ENCODE peak calls at places on chromosome 11, in five cellular contexts. O is iPS DF 6.9, V is A673, T is HCT116, E is lung. I is an unnamed sample.

GRCh38 chr11:59616396-59616982 is 915 bp upstream of the OSBP start:
- DNase-seq in O (no peak), V (no peak), T (no peak), E (no peak), I (no peak)

GRCh38 chr11:69535928-69536327 is 54.5 kb downstream of the LINC01488 start:
- DNase-seq in O (no peak), V (no peak), T (no peak), E (no peak), I (peak; percentile 52)

GRCh38 chr11:102318469-102318868 is 1.2 kb downstream of the BIRC3 start:
- DNase-seq in O (no peak), V (no peak), T (no peak), E (no peak), I (peak; percentile 72)

GRCh38 chr11:36317992-36318391 is 21.9 kb downstream of the PRR5L start:
- DNase-seq in O (no peak), V (no peak), T (no peak), E (no peak), I (no peak)

GRCh38 chr11:122711831-122712378 is 56.4 kb downstream of the UBASH3B start:
- DNase-seq in O (no peak), V (peak; percentile 88), T (no peak), E (no peak), I (peak; percentile 62)

GRCh38 chr11:36361901-36362391 is 65.9 kb downstream of the PRR5L start:
- DNase-seq in O (no peak), V (no peak), T (no peak), E (no peak), I (peak; percentile 88)

GRCh38 chr11:110712643-110713468 is 619 bp upstream of the ARHGAP20 start:
- DNase-seq in O (no peak), V (peak; percentile 80), T (no peak), E (peak; percentile 32), I (peak; percentile 92)

GRCh38 chr11:88338223-88338661 is 706 bp upstream of the CTSC start:
- DNase-seq in O (no peak), V (peak; percentile 67), T (no peak), E (peak; percentile 71), I (no peak)

GRCh38 chr11:118180300-118180703 is 3.9 kb upstream of the SCN2B start:
- DNase-seq in O (no peak), V (peak; percentile 59), T (peak; percentile 55), E (no peak), I (no peak)

GRCh38 chr11:70535191-70535971 is 137.1 kb downstream of the CTTN start:
- DNase-seq in O (no peak), V (no peak), T (no peak), E (no peak), I (peak; percentile 59)

GRCh38 chr11:22338465-22338810 is 257 bp downstream of the SLC17A6 start:
- DNase-seq in O (no peak), V (no peak), T (no peak), E (no peak), I (no peak)

GRCh38 chr11:124108158-124108557 is 7.1 kb upstream of the VWA5A start:
- DNase-seq in O (no peak), V (peak; percentile 58), T (peak; percentile 22), E (no peak), I (no peak)

GRCh38 chr11:116454020-116454645 is 318.7 kb downstream of the BUD13 start:
- DNase-seq in O (no peak), V (peak; percentile 70), T (no peak), E (peak; percentile 39), I (no peak)

GRCh38 chr11:30125461-30125860 is 105.4 kb upstream of the FSHB start:
- DNase-seq in O (no peak), V (no peak), T (no peak), E (no peak), I (no peak)

GRCh38 chr11:32821517-32821916 is 8.2 kb upstream of the PRRG4 start:
- DNase-seq in O (no peak), V (peak; percentile 48), T (no peak), E (no peak), I (no peak)

GRCh38 chr11:109521571-109522086 is 99.6 kb downstream of the C11orf87 start:
- DNase-seq in O (no peak), V (no peak), T (no peak), E (no peak), I (no peak)

GRCh38 chr11:27358306-27358705 is 4.7 kb downstream of the CCDC34 start:
- DNase-seq in O (no peak), V (no peak), T (no peak), E (no peak), I (no peak)

GRCh38 chr11:110128161-110128560 is 35.0 kb downstream of the ZC3H12C start:
- DNase-seq in O (peak; percentile 16), V (peak; percentile 98), T (no peak), E (no peak), I (no peak)

GRCh38 chr11:113014731-113015455 is 53.7 kb downstream of the NCAM1 start:
- DNase-seq in O (no peak), V (no peak), T (no peak), E (no peak), I (no peak)

GRCh38 chr11:111429066-111429506 is 50.0 kb upstream of the POU2AF1 start:
- DNase-seq in O (no peak), V (peak; percentile 90), T (peak; percentile 39), E (peak; percentile 66), I (peak; percentile 76)

GRCh38 chr11:74010306-74010981 is 1.6 kb upstream of the UCP3 start:
- DNase-seq in O (no peak), V (no peak), T (no peak), E (no peak), I (no peak)

GRCh38 chr11:73916435-73916834 is 34.4 kb upstream of the DNAJB13 start:
- DNase-seq in O (no peak), V (no peak), T (no peak), E (no peak), I (peak; percentile 67)

GRCh38 chr11:93736129-93736528 is 5.2 kb downstream of the TAF1D start:
- DNase-seq in O (no peak), V (no peak), T (no peak), E (no peak), I (no peak)

GRCh38 chr11:126594921-126595367 is 239.5 kb downstream of the ST3GAL4 start:
- DNase-seq in O (no peak), V (no peak), T (no peak), E (peak; percentile 54), I (no peak)

GRCh38 chr11:95318459-95318858 is 87.5 kb upstream of the SESN3 start:
- DNase-seq in O (no peak), V (peak; percentile 14), T (no peak), E (no peak), I (no peak)

GRCh38 chr11:17154409-17155159 is 53.2 kb downstream of the PIK3C2A start:
- DNase-seq in O (no peak), V (no peak), T (no peak), E (no peak), I (no peak)

GRCh38 chr11:119206512-119207299 is 567 bp downstream of the CBL start:
- DNase-seq in O (no peak), V (peak; percentile 36), T (no peak), E (peak; percentile 56), I (peak; percentile 93)

GRCh38 chr11:104917259-104918112 is 19.2 kb upstream of the CASP12 start:
- DNase-seq in O (no peak), V (no peak), T (no peak), E (no peak), I (no peak)

GRCh38 chr11:34207487-34207886 is 102.1 kb downstream of the NAT10 start:
- DNase-seq in O (no peak), V (no peak), T (no peak), E (no peak), I (peak; percentile 44)

GRCh38 chr11:418343-419247 is 3.8 kb upstream of the SIGIRR start:
- DNase-seq in O (no peak), V (no peak), T (no peak), E (no peak), I (no peak)

GRCh38 chr11:417652-418342 is 3.0 kb upstream of the SIGIRR start:
- DNase-seq in O (no peak), V (no peak), T (no peak), E (no peak), I (no peak)

GRCh38 chr11:420054-420910 is 5.5 kb upstream of the SIGIRR start:
- DNase-seq in O (no peak), V (no peak), T (no peak), E (no peak), I (no peak)

GRCh38 chr11:420911-421321 is 6.1 kb upstream of the SIGIRR start:
- DNase-seq in O (no peak), V (no peak), T (no peak), E (no peak), I (no peak)

GRCh38 chr11:419248-420005 is 4.6 kb upstream of the SIGIRR start:
- DNase-seq in O (no peak), V (no peak), T (no peak), E (no peak), I (no peak)
- H3K4me1 ChIP-seq in O (peaks cover 11% of the 10 kb centered on the region), V (no peaks in the 10 kb centered on the region), T (peaks cover 30% of the 10 kb centered on the region), E (peaks cover 16% of the 10 kb centered on the region), I (peaks cover 6% of the 10 kb centered on the region)

GRCh38 chr11:2687782-2688191 is 12.0 kb downstream of the KCNQ1OT1 start:
- DNase-seq in O (no peak), V (no peak), T (no peak), E (no peak), I (peak; percentile 59)
- H3K4me1 ChIP-seq in O (peaks cover 43% of the 10 kb centered on the region), V (no peaks in the 10 kb centered on the region), T (no peaks in the 10 kb centered on the region), E (peaks cover 31% of the 10 kb centered on the region), I (peaks cover 3% of the 10 kb centered on the region)

GRCh38 chr11:47913569-47914244 is 65.6 kb upstream of the NUP160 start:
- DNase-seq in O (no peak), V (peak; percentile 39), T (no peak), E (no peak), I (no peak)

GRCh38 chr11:47917643-47918369 is 62.6 kb upstream of the PTPRJ start:
- DNase-seq in O (no peak), V (peak; percentile 50), T (peak; percentile 85), E (peak; percentile 95), I (no peak)

GRCh38 chr11:47914743-47915142 is 65.6 kb upstream of the PTPRJ start:
- DNase-seq in O (no peak), V (peak; percentile 90), T (no peak), E (no peak), I (no peak)

GRCh38 chr11:47916361-47916841 is 64.0 kb upstream of the PTPRJ start:
- DNase-seq in O (no peak), V (no peak), T (no peak), E (no peak), I (no peak)

GRCh38 chr11:47915407-47916137 is 64.8 kb upstream of the PTPRJ start:
- DNase-seq in O (no peak), V (peak; percentile 82), T (no peak), E (peak; percentile 39), I (no peak)
- H3K4me1 ChIP-seq in O (peaks cover 2% of the 10 kb centered on the region), V (peaks cover 26% of the 10 kb centered on the region), T (peaks cover 34% of the 10 kb centered on the region), E (peaks cover 11% of the 10 kb centered on the region), I (peaks cover 17% of the 10 kb centered on the region)

DNA sequence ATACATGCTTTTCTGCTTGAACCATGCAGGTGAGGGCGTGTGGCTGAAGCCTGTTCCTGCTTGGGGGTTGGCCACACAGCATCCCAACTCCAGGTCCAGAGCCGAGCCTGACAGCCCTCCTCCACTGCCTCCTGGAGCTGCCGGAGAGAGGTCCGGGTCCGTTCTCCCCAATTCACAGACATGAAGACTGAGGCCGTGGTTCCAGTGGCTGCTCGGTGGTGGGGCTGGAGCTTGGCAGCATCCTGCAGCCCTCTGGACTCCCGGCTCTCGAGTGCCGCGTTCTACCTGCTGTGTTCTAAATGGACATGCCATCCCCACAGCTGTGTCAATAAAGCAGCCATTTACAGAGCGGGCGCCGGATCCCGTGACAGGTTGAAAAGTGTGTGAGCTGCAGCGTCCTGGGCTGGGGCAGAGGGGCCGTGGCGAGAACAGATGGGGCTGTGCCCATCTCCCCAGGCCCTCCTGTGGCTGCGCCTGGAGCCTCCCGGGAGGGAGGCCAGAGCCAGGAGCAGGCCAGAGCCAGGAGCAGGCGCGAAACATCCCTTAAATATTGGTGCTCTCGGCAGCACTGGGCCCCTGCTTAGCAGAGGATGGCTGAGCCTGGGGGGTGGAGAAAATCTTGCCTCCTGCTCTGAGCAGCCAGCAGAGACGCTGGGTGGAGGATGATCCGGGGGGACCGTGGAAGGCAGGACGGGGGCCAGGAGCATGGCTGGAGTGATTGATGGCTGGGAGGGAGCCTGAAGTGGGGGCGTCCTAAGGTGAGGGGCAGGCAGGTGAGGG is 46.1 kb downstream of the FLRT1 start:
- DNase-seq in O (no peak), V (no peak), T (no peak), E (no peak), I (no peak)
- H3K4me1 ChIP-seq in O (no peaks in the 10 kb centered on the region), V (peaks cover 34% of the 10 kb centered on the region), T (no peaks in the 10 kb centered on the region), E (no peaks in the 10 kb centered on the region), I (no peaks in the 10 kb centered on the region)